ENCODE peak calls at places on chromosomes 2 and 18, in five cellular contexts. Z is SK-N-SH, I is IMR-90, H is ovary, N is right atrium auricular region. Q is an unnamed sample.

GRCh38 chr2:235463893-235464292 is 29.9 kb upstream of the AGAP1 start:
- DNase-seq in Z (no peak), I (no peak), H (no peak), N (no peak), Q (no peak)

GRCh38 chr2:133841905-133842304 is 273.6 kb upstream of the NCKAP5 start:
- DNase-seq in Z (no peak), I (peak), H (no peak), N (no peak), Q (no peak)

GRCh38 chr2:171553858-171554257 is 31.6 kb downstream of the CYBRD1 start:
- DNase-seq in Z (peak), I (no peak), H (peak), N (no peak), Q (no peak)

GRCh38 chr2:230627806-230628724 is 84.6 kb upstream of the CAB39 start:
- DNase-seq in Z (no peak), I (peak), H (no peak), N (no peak), Q (no peak)

GRCh38 chr2:225806105-225806504 is 406.6 kb downstream of the NYAP2 start:
- DNase-seq in Z (no peak), I (peak), H (no peak), N (no peak), Q (no peak)

GRCh38 chr2:170235860-170236638 is 58.1 kb downstream of the MYO3B start:
- DNase-seq in Z (peak), I (peak), H (no peak), N (no peak), Q (peak)

GRCh38 chr18:3177902-3178687 is 41.7 kb downstream of the MYOM1 start:
- DNase-seq in Z (no peak), I (peak), H (no peak), N (peak), Q (no peak)

GRCh38 chr18:70371085-70371735 is 82.4 kb downstream of the SOCS6 start:
- DNase-seq in Z (no peak), I (no peak), H (no peak), N (no peak), Q (no peak)

GRCh38 chr2:224286923-224287322 is 115.0 kb downstream of the FAM124B start:
- DNase-seq in Z (no peak), I (no peak), H (no peak), N (no peak), Q (no peak)

GRCh38 chr2:206452750-206453149 is 9.4 kb downstream of the ADAM23 start:
- DNase-seq in Z (no peak), I (peak), H (no peak), N (no peak), Q (no peak)

GRCh38 chr2:151976945-151977353 is 121.9 kb downstream of the CACNB4 start:
- DNase-seq in Z (no peak), I (no peak), H (no peak), N (no peak), Q (no peak)

GRCh38 chr2:52936029-52936428 is 831.6 kb upstream of the CHAC2 start:
- DNase-seq in Z (no peak), I (peak), H (no peak), N (no peak), Q (no peak)

GRCh38 chr2:128578406-128579385 is 260.0 kb upstream of the HS6ST1 start:
- DNase-seq in Z (no peak), I (peak), H (no peak), N (peak), Q (no peak)

GRCh38 chr2:34719195-34719594 is 1120.1 kb upstream of the FAM98A start:
- DNase-seq in Z (no peak), I (no peak), H (no peak), N (no peak), Q (no peak)

GRCh38 chr2:210318891-210319290 is 3.9 kb upstream of the MYL1 start:
- DNase-seq in Z (no peak), I (no peak), H (no peak), N (no peak), Q (no peak)

GRCh38 chr2:43110442-43110871 is 115.9 kb downstream of the ZFP36L2 start:
- DNase-seq in Z (no peak), I (peak), H (peak), N (no peak), Q (no peak)

GRCh38 chr2:86764661-86765307 is 25.9 kb downstream of the CD8A start:
- DNase-seq in Z (peak), I (peak), H (no peak), N (no peak), Q (peak)

GRCh38 chr2:23497063-23497462 is 112.1 kb downstream of the KLHL29 start:
- DNase-seq in Z (no peak), I (peak), H (no peak), N (no peak), Q (no peak)

GRCh38 chr2:101770672-101771071 is 73.2 kb downstream of the MAP4K4 start:
- DNase-seq in Z (peak), I (peak), H (no peak), N (no peak), Q (peak)

GRCh38 chr18:56676639-56677038 is 25.5 kb downstream of the WDR7 start:
- DNase-seq in Z (no peak), I (no peak), H (no peak), N (no peak), Q (no peak)

GRCh38 chr2:203623104-203623503 is 83.3 kb upstream of the CD28 start:
- DNase-seq in Z (no peak), I (peak), H (no peak), N (no peak), Q (no peak)

GRCh38 chr18:48663931-48664847 is 125.4 kb downstream of the CTIF start:
- DNase-seq in Z (peak), I (peak), H (peak), N (peak), Q (peak)

GRCh38 chr2:53826587-53827397 is 33.0 kb downstream of the GPR75 start:
- DNase-seq in Z (no peak), I (peak), H (no peak), N (no peak), Q (no peak)

GRCh38 chr18:48797841-48798255 is 152.9 kb downstream of the SMAD7 start:
- DNase-seq in Z (peak), I (no peak), H (no peak), N (peak), Q (no peak)

GRCh38 chr18:46630160-46630559 is 26.9 kb downstream of the LOXHD1 start:
- DNase-seq in Z (no peak), I (peak), H (no peak), N (peak), Q (no peak)

GRCh38 chr2:71190959-71191943 is 35.7 kb downstream of the PAIP2B start:
- DNase-seq in Z (peak), I (peak), H (no peak), N (no peak), Q (no peak)
- TF ChIP-seq CTCF in Z (peak), I (peak), H (no peak), N (peak), Q (no peak)

GRCh38 chr18:64032312-64032711 is 62.4 kb downstream of the SERPINB8 start:
- DNase-seq in Z (no peak), I (no peak), H (no peak), N (no peak), Q (no peak)

GRCh38 chr18:64042728-64043358 is 73.0 kb downstream of the SERPINB8 start:
- DNase-seq in Z (no peak), I (no peak), H (no peak), N (no peak), Q (no peak)

DNA sequence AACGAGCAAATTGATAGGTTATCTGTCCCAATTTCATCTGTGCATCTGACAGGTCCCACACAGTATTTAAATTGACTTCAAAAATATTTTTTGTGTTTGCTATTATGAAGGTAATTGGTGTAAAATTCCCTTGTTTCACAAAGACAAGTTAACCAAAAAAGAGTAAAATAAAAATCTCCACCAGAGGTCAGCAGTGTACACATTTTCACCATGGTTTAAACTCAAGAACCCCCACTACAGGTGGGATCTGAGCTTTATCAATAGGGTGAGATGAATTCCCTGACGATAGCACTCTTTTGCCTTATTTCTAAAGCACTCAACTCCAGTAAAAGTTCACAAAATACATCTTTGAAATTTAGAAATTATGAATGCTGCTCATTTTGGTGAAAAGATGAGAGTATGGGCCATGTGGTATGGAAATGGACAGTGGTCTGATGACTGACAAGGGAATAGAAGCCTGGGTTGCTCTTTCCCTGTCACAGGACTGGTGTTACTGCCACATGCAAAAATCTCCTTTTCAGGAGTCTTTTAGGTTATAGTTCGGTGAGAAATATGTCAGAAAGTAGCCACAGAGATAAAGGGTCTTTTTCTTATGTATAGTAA is 68.0 kb downstream of the SERPINB8 start:
- DNase-seq in Z (peak), I (peak), H (no peak), N (no peak), Q (no peak)
- TF ChIP-seq CTCF in Z (peak), I (peak), H (no peak), N (peak), Q (peak)

GRCh38 chr2:6203297-6203959 is 511.2 kb downstream of the SOX11 start:
- DNase-seq in Z (no peak), I (no peak), H (no peak), N (no peak), Q (no peak)
- TF ChIP-seq CTCF in Z (no peak), I (no peak), H (no peak), N (no peak), Q (no peak)

DNA sequence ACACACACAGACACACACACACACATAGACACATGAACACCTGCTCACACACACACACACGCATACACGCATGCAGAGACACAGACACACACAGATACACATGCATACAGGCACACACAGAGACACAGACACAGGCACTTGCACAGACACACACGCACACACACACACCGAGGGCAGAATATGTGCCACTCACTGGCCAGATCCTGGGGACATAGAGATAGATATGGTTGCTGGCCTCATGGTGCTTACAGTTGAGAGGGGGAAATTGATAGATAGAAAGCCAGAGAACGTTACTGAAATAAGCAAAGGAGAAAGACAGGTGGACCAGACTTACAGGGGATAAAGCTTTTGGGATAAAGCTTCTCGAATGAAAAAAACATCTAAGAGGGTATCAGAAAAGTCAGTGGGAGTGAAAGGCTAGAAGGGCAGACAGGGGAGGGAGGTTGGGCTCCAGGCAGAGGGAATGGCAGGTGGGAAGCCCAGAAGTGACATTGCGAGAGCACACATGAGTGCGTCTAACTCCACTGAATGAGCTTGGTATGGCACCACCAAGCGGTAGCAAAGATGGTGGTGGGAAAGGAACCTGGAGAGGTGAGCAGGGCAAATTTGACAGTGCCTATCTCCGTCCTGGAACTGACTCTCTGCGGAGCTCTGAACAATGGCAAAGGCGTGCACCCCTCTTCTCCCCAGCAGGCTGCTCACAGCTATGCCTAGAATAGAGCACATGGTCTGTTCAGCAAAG is 390.1 kb upstream of the TRIB2 start:
- DNase-seq in Z (no peak), I (no peak), H (no peak), N (no peak), Q (no peak)
- TF ChIP-seq CTCF in Z (no peak), I (no peak), H (no peak), N (no peak), Q (no peak)

GRCh38 chr18:36947820-36948348 is 119.0 kb downstream of the KIAA1328 start:
- DNase-seq in Z (no peak), I (no peak), H (no peak), N (no peak), Q (no peak)

DNA sequence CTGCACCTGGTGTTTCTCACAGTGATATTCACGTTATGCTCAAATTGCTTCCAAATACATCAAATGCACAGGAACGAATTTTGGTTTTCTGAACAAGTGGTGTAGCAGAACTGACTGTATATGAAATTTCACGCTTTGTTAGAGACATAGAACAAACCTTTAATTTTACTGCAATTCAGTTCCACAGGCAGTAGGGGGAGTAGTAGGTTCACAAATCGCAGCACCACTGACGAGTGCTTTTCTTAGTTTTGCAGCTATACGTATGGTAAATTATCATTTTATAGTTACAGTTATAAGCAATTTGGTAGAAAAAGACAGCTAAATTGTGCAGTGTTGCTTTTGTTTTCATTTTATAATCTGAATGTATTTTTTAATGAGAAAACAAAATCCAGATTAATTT is 113.3 kb downstream of the KIAA1328 start:
- DNase-seq in Z (peak), I (peak), H (no peak), N (no peak), Q (peak)
- TF ChIP-seq CTCF in Z (peak), I (peak), H (no peak), N (no peak), Q (peak)

DNA sequence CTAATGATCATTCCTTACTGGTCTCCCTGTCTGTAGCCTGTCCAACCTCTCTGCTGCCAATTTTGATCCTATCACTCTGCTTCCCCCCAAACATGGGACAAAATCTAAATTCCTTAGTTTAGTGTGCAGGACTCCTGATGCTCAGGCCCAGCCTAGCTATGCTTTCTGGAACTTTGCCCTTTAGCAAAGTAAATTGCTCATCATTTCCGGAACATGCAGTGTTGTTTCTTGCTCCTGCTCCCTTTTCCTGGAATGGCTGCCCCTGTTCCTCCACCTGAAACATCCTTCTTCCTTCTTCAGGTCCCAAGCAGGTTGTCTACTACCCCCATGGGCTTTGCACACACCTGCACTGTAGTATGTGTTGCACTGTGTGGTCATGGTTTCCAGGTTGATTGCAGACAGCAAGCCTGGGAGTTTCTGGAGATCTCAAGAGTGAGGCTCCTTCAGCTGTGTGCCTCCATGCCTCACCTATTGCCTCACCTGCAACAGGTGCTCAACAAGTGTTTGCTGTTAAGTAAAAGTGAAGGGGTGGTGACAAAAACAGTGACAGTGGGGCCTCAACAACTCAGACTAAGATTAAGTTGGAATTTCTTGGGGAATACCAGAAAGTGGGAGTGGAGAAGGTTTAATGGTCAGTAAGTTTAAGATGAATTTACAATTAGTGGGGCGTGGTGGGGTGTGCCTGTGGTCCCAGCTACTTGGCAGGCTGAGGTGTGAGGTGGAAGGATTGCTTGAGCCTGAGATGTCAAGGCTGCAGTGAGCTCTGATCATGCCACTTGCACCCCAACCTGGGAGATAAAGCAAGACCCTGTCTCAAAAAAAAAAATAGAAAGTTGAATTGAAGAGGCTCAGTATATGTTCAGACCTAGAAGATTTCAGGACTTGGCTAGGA is 120.0 kb downstream of the DNAH6 start:
- DNase-seq in Z (no peak), I (no peak), H (no peak), N (no peak), Q (no peak)
- TF ChIP-seq CTCF in Z (no peak), I (no peak), H (no peak), N (no peak), Q (no peak)

DNA sequence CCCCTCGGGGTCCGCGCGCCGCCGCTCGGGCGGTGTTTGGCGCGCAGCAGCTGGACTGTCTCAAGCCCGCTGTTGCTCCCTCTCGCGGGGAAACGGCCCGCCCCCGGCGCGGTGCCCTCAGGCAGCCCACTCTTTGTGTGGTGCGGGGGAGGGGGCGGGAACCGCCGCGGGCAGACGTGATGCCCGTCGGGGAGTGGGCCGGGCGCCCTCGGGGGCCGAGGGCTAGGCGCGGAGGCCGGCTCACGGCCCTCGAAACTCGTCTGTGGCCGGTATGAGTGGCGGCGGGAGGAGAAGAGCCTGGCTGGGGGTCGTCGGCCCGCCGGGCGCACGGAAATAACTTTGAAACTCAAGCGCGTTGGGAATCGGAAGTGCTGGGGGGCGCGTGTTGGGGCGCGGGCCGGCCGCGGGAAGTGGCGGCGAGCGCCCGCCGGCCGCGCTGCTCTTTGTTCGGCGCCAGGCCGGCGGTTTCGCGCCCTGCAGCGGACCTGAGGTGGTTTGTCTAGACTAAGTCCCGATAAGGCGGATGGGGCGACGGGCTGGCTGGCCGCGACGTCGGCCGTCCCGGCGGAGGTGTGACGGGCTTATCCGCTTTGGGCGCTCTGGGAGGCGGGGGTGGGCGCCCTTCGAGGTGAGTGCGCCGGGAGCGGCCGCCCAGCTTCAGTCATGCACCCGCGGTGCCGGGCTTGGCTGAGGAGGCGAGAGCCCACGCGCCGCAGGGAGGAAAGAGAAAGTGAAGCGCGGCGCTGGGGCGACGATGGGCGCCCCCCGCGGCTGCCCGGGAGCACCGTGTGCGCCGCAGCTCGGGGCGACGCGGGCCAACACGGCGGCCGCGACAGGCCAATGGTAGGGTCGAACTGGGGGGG is 679 bp downstream of the PTMA start:
- DNase-seq in Z (peak), I (peak), H (peak), N (no peak), Q (peak)
- TF ChIP-seq CTCF in Z (peak), I (peak), H (no peak), N (peak), Q (no peak)

DNA sequence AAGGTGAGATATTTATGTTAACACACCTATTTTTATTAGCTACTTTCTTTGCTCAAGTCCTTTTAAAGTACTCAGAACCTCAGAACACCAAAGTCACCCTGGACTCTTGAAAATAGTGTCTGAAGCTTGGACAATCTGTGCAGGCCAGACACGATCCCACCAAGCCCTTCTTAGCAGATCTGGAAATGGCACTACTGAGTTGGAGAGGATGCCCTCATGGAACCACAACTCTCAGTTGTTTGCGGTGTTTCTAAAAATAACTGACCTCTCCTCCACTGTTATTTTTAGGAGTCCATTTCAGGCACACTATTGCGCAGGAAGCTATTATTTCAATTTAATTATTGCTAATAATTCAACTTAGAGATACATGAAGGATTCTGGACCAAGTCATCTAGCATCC is 103.5 kb upstream of the ITGB6 start:
- DNase-seq in Z (no peak), I (no peak), H (no peak), N (no peak), Q (no peak)
- TF ChIP-seq CTCF in Z (no peak), I (no peak), H (no peak), N (no peak), Q (no peak)

Q was measured in endothelial cell.